ENCODE peak calls at places on chromosomes 5 and 9, in ten cellular contexts. One of them, this sample, is unnamed.

GRCh38 chr9:27117489-27118135 is 8.6 kb downstream of the TEK start:
- DNase-seq in K562: no peak
- DNase-seq in lower leg skin: peak; percentile 91
- DNase-seq in astrocyte: peak; percentile 59
- DNase-seq in ovary: no peak
- DNase-seq in upper lobe of right lung: peak; percentile 70
- DNase-seq in cardiac fibroblast: peak; percentile 83
- DNase-seq in lung: peak; percentile 64
- DNase-seq in fibroblast of lung: peak; percentile 70
- DNase-seq in WERI-Rb-1: no peak
- DNase-seq in this sample: peak; percentile 78

GRCh38 chr5:134175874-134176522 is 752 bp downstream of the SKP1 start:
- DNase-seq in K562: no peak
- DNase-seq in lower leg skin: no peak
- DNase-seq in astrocyte: peak; percentile 25
- DNase-seq in ovary: no peak
- DNase-seq in upper lobe of right lung: no peak
- DNase-seq in cardiac fibroblast: peak; percentile 22
- DNase-seq in lung: no peak
- DNase-seq in fibroblast of lung: peak; percentile 47
- DNase-seq in WERI-Rb-1: no peak
- DNase-seq in this sample: no peak

GRCh38 chr9:86947146-86948081 is at the start of gene GAS1:
- DNase-seq in K562: peak; percentile 44
- DNase-seq in lower leg skin: peak; percentile 96
- DNase-seq in astrocyte: peak; percentile 89
- DNase-seq in ovary: peak; percentile 91
- DNase-seq in upper lobe of right lung: peak; percentile 83
- DNase-seq in cardiac fibroblast: peak; percentile 99
- DNase-seq in lung: peak; percentile 68
- DNase-seq in fibroblast of lung: peak; percentile 93
- DNase-seq in WERI-Rb-1: peak; percentile 55
- DNase-seq in this sample: peak; percentile 90

GRCh38 chr9:79663878-79664277 is 92.1 kb downstream of the TLE4 start:
- DNase-seq in K562: no peak
- DNase-seq in lower leg skin: no peak
- DNase-seq in astrocyte: no peak
- DNase-seq in ovary: no peak
- DNase-seq in upper lobe of right lung: no peak
- DNase-seq in cardiac fibroblast: no peak
- DNase-seq in lung: no peak
- DNase-seq in fibroblast of lung: no peak
- DNase-seq in WERI-Rb-1: peak; percentile 51
- DNase-seq in this sample: no peak

GRCh38 chr5:616342-617039 is 4.4 kb downstream of the CEP72 start:
- DNase-seq in K562: no peak
- DNase-seq in lower leg skin: peak; percentile 58
- DNase-seq in astrocyte: no peak
- DNase-seq in ovary: no peak
- DNase-seq in upper lobe of right lung: peak; percentile 56
- DNase-seq in cardiac fibroblast: peak; percentile 3
- DNase-seq in lung: no peak
- DNase-seq in fibroblast of lung: no peak
- DNase-seq in WERI-Rb-1: peak; percentile 75
- DNase-seq in this sample: peak; percentile 46

GRCh38 chr5:139088024-139088423 is 110.1 kb downstream of the SIL1 start:
- DNase-seq in K562: no peak
- DNase-seq in lower leg skin: no peak
- DNase-seq in astrocyte: no peak
- DNase-seq in ovary: no peak
- DNase-seq in upper lobe of right lung: no peak
- DNase-seq in cardiac fibroblast: no peak
- DNase-seq in lung: no peak
- DNase-seq in fibroblast of lung: no peak
- DNase-seq in WERI-Rb-1: no peak
- DNase-seq in this sample: no peak

GRCh38 chr9:127711831-127712274 is 3.6 kb downstream of the PTRH1 start:
- DNase-seq in K562: no peak
- DNase-seq in lower leg skin: no peak
- DNase-seq in astrocyte: no peak
- DNase-seq in ovary: no peak
- DNase-seq in upper lobe of right lung: no peak
- DNase-seq in cardiac fibroblast: no peak
- DNase-seq in lung: no peak
- DNase-seq in fibroblast of lung: no peak
- DNase-seq in WERI-Rb-1: peak; percentile 67
- DNase-seq in this sample: no peak

GRCh38 chr9:81266674-81267073 is 422.7 kb downstream of the TLE1 start:
- DNase-seq in K562: no peak
- DNase-seq in lower leg skin: no peak
- DNase-seq in astrocyte: peak; percentile 78
- DNase-seq in ovary: no peak
- DNase-seq in upper lobe of right lung: no peak
- DNase-seq in cardiac fibroblast: no peak
- DNase-seq in lung: no peak
- DNase-seq in fibroblast of lung: peak; percentile 80
- DNase-seq in WERI-Rb-1: no peak
- DNase-seq in this sample: no peak

GRCh38 chr9:125889524-125890473 is 142.6 kb downstream of the PBX3 start:
- DNase-seq in K562: peak; percentile 6
- DNase-seq in lower leg skin: peak; percentile 85
- DNase-seq in astrocyte: peak; percentile 82
- DNase-seq in ovary: peak; percentile 72
- DNase-seq in upper lobe of right lung: peak; percentile 69
- DNase-seq in cardiac fibroblast: peak; percentile 71
- DNase-seq in lung: peak; percentile 32
- DNase-seq in fibroblast of lung: peak; percentile 78
- DNase-seq in WERI-Rb-1: peak; percentile 65
- DNase-seq in this sample: no peak

GRCh38 chr9:109972026-109973005 is 192.3 kb downstream of the PALM2AKAP2 start:
- DNase-seq in K562: no peak
- DNase-seq in lower leg skin: no peak
- DNase-seq in astrocyte: no peak
- DNase-seq in ovary: no peak
- DNase-seq in upper lobe of right lung: no peak
- DNase-seq in cardiac fibroblast: no peak
- DNase-seq in lung: no peak
- DNase-seq in fibroblast of lung: no peak
- DNase-seq in WERI-Rb-1: no peak
- DNase-seq in this sample: no peak
- TF ChIP-seq CTCF in K562: no peak
- TF ChIP-seq CTCF in lower leg skin: no peak
- TF ChIP-seq CTCF in astrocyte: no peak
- TF ChIP-seq CTCF in ovary: no peak
- TF ChIP-seq CTCF in upper lobe of right lung: no peak
- TF ChIP-seq CTCF in cardiac fibroblast: no peak
- TF ChIP-seq CTCF in lung: no peak
- TF ChIP-seq CTCF in fibroblast of lung: no peak
- TF ChIP-seq CTCF in WERI-Rb-1: no peak
- TF ChIP-seq CTCF in this sample: no peak

GRCh38 chr5:126648471-126648870 is 47.7 kb downstream of the PHAX start:
- DNase-seq in K562: no peak
- DNase-seq in lower leg skin: no peak
- DNase-seq in astrocyte: no peak
- DNase-seq in ovary: no peak
- DNase-seq in upper lobe of right lung: no peak
- DNase-seq in cardiac fibroblast: no peak
- DNase-seq in lung: no peak
- DNase-seq in fibroblast of lung: no peak
- DNase-seq in WERI-Rb-1: no peak
- DNase-seq in this sample: no peak
- H3K4me3 ChIP-seq in K562: no peak overlapping the region
- H3K4me3 ChIP-seq in lower leg skin: no peak overlapping the region
- H3K4me3 ChIP-seq in astrocyte: no peak overlapping the region
- H3K4me3 ChIP-seq in ovary: no peak overlapping the region
- H3K4me3 ChIP-seq in upper lobe of right lung: no peak overlapping the region
- H3K4me3 ChIP-seq in cardiac fibroblast: no peak overlapping the region
- H3K4me3 ChIP-seq in lung: no peak overlapping the region
- H3K4me3 ChIP-seq in fibroblast of lung: no peak overlapping the region
- H3K4me3 ChIP-seq in WERI-Rb-1: no peak overlapping the region
- H3K4me3 ChIP-seq in this sample: no peak overlapping the region

DNA sequence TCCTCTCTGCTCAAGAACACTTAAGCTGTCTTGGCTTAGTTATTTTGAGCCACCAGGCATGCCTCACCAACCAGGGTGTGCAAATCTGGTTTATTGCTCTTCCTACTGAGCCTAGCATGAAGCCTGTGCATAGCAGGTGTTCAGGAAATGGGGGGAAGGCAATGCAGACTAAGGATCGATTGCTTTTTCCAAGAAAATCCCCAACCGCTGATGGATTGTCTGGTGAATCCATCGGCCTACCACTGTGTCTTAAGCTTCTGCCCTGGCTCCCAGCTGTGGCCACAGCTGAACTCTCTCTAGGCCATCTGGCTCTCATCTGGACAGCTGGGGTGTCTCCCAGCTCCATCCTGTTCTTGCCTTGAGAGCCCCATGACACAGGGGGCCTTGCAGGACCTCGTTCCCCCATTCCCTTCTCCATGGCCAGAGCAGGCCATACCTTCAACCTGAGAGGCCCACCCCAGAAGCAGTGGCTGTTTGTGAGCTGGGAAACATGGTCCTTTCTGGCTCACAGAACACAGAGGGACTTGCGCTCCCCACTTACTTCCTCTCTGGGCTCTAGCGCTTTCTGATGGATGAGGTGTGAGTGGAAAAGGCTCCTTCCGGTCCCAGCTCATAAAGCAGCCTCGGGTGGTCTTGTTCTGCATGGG is 41.7 kb downstream of the COL27A1 start:
- DNase-seq in K562: no peak
- DNase-seq in lower leg skin: no peak
- DNase-seq in astrocyte: no peak
- DNase-seq in ovary: no peak
- DNase-seq in upper lobe of right lung: no peak
- DNase-seq in cardiac fibroblast: no peak
- DNase-seq in lung: no peak
- DNase-seq in fibroblast of lung: no peak
- DNase-seq in WERI-Rb-1: peak; percentile 88
- DNase-seq in this sample: no peak
- TF ChIP-seq CTCF in K562: no peak
- TF ChIP-seq CTCF in lower leg skin: no peak
- TF ChIP-seq CTCF in astrocyte: no peak
- TF ChIP-seq CTCF in ovary: no peak
- TF ChIP-seq CTCF in upper lobe of right lung: no peak
- TF ChIP-seq CTCF in cardiac fibroblast: no peak
- TF ChIP-seq CTCF in lung: no peak
- TF ChIP-seq CTCF in fibroblast of lung: no peak
- TF ChIP-seq CTCF in WERI-Rb-1: no peak
- TF ChIP-seq CTCF in this sample: no peak

GRCh38 chr9:95078516-95078915 is 239.0 kb downstream of the FANCC start:
- DNase-seq in K562: no peak
- DNase-seq in lower leg skin: no peak
- DNase-seq in astrocyte: no peak
- DNase-seq in ovary: no peak
- DNase-seq in upper lobe of right lung: peak; percentile 54
- DNase-seq in cardiac fibroblast: no peak
- DNase-seq in lung: no peak
- DNase-seq in fibroblast of lung: no peak
- DNase-seq in WERI-Rb-1: no peak
- DNase-seq in this sample: no peak
- H3K4me3 ChIP-seq in K562: no peak overlapping the region
- H3K4me3 ChIP-seq in lower leg skin: no peak overlapping the region
- H3K4me3 ChIP-seq in astrocyte: no peak overlapping the region
- H3K4me3 ChIP-seq in ovary: no peak overlapping the region
- H3K4me3 ChIP-seq in upper lobe of right lung: no peak overlapping the region
- H3K4me3 ChIP-seq in cardiac fibroblast: no peak overlapping the region
- H3K4me3 ChIP-seq in lung: no peak overlapping the region
- H3K4me3 ChIP-seq in fibroblast of lung: no peak overlapping the region
- H3K4me3 ChIP-seq in WERI-Rb-1: no peak overlapping the region
- H3K4me3 ChIP-seq in this sample: peak overlapping the region; percentile 54

GRCh38 chr5:145863005-145863404 is 9.8 kb downstream of the GRXCR2 start:
- DNase-seq in K562: no peak
- DNase-seq in lower leg skin: no peak
- DNase-seq in astrocyte: no peak
- DNase-seq in ovary: no peak
- DNase-seq in upper lobe of right lung: no peak
- DNase-seq in cardiac fibroblast: no peak
- DNase-seq in lung: no peak
- DNase-seq in fibroblast of lung: no peak
- DNase-seq in WERI-Rb-1: no peak
- DNase-seq in this sample: no peak

GRCh38 chr5:145858929-145859328 is 13.9 kb downstream of the GRXCR2 start:
- DNase-seq in K562: no peak
- DNase-seq in lower leg skin: no peak
- DNase-seq in astrocyte: peak; percentile 63
- DNase-seq in ovary: no peak
- DNase-seq in upper lobe of right lung: no peak
- DNase-seq in cardiac fibroblast: peak; percentile 47
- DNase-seq in lung: no peak
- DNase-seq in fibroblast of lung: peak; percentile 69
- DNase-seq in WERI-Rb-1: no peak
- DNase-seq in this sample: no peak

GRCh38 chr5:145859451-145859850 is 13.4 kb downstream of the GRXCR2 start:
- DNase-seq in K562: no peak
- DNase-seq in lower leg skin: no peak
- DNase-seq in astrocyte: no peak
- DNase-seq in ovary: no peak
- DNase-seq in upper lobe of right lung: no peak
- DNase-seq in cardiac fibroblast: no peak
- DNase-seq in lung: no peak
- DNase-seq in fibroblast of lung: no peak
- DNase-seq in WERI-Rb-1: no peak
- DNase-seq in this sample: no peak

GRCh38 chr5:145856285-145856818 is 16.5 kb downstream of the GRXCR2 start:
- DNase-seq in K562: no peak
- DNase-seq in lower leg skin: peak; percentile 89
- DNase-seq in astrocyte: peak; percentile 79
- DNase-seq in ovary: peak; percentile 65
- DNase-seq in upper lobe of right lung: peak; percentile 67
- DNase-seq in cardiac fibroblast: peak; percentile 60
- DNase-seq in lung: no peak
- DNase-seq in fibroblast of lung: peak; percentile 82
- DNase-seq in WERI-Rb-1: no peak
- DNase-seq in this sample: no peak

GRCh38 chr5:145859897-145860296 is 12.9 kb downstream of the GRXCR2 start:
- DNase-seq in K562: no peak
- DNase-seq in lower leg skin: no peak
- DNase-seq in astrocyte: no peak
- DNase-seq in ovary: no peak
- DNase-seq in upper lobe of right lung: no peak
- DNase-seq in cardiac fibroblast: no peak
- DNase-seq in lung: no peak
- DNase-seq in fibroblast of lung: no peak
- DNase-seq in WERI-Rb-1: no peak
- DNase-seq in this sample: no peak
- TF ChIP-seq CTCF in K562: peak; percentile 53
- TF ChIP-seq CTCF in lower leg skin: no peak
- TF ChIP-seq CTCF in astrocyte: peak; percentile 15
- TF ChIP-seq CTCF in ovary: no peak
- TF ChIP-seq CTCF in upper lobe of right lung: no peak
- TF ChIP-seq CTCF in cardiac fibroblast: no peak
- TF ChIP-seq CTCF in lung: no peak
- TF ChIP-seq CTCF in fibroblast of lung: no peak
- TF ChIP-seq CTCF in WERI-Rb-1: peak; percentile 52
- TF ChIP-seq CTCF in this sample: no peak

DNA sequence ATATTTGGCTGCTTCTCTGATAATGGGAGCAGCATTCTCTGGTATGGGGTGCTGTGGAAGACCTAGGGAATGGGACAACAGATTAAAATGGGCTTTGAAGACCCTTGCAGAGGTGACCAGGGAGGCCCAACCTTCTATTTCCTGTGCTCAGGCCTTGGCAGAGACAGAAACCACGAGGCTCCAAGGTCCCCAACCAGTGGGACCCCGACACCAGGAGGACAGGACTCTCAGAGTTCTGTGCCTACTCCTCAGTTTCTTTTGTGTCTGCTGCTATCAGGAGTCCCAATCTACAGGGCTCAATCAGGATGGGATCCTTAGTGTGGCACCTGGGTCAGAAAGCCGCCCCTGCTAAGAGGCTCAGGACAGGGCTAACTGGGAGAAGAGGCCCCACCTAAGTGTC is 29.4 kb downstream of the CSF2 start:
- DNase-seq in K562: no peak
- DNase-seq in lower leg skin: peak; percentile 67
- DNase-seq in astrocyte: no peak
- DNase-seq in ovary: no peak
- DNase-seq in upper lobe of right lung: no peak
- DNase-seq in cardiac fibroblast: no peak
- DNase-seq in lung: no peak
- DNase-seq in fibroblast of lung: no peak
- DNase-seq in WERI-Rb-1: no peak
- DNase-seq in this sample: no peak
- H3K4me3 ChIP-seq in K562: no peak overlapping the region
- H3K4me3 ChIP-seq in lower leg skin: no peak overlapping the region
- H3K4me3 ChIP-seq in astrocyte: no peak overlapping the region
- H3K4me3 ChIP-seq in ovary: no peak overlapping the region
- H3K4me3 ChIP-seq in upper lobe of right lung: no peak overlapping the region
- H3K4me3 ChIP-seq in cardiac fibroblast: no peak overlapping the region
- H3K4me3 ChIP-seq in lung: no peak overlapping the region
- H3K4me3 ChIP-seq in fibroblast of lung: no peak overlapping the region
- H3K4me3 ChIP-seq in WERI-Rb-1: no peak overlapping the region
- H3K4me3 ChIP-seq in this sample: no peak overlapping the region